ENCODE peak calls at places on chromosome 21, in ten cellular contexts. One of them, this sample, is unnamed.

GRCh38 chr21:27371688-27372331 is 404.9 kb upstream of the ADAMTS5 start:
- DNase-seq in prostate gland: no peak
- DNase-seq in tibial nerve: no peak
- DNase-seq in right lobe of liver: no peak
- DNase-seq in pancreas: no peak
- DNase-seq in kidney: no peak
- DNase-seq in SK-N-SH: no peak
- DNase-seq in HepG2: no peak
- DNase-seq in fibroblast of lung: peak
- DNase-seq in psoas muscle: no peak
- DNase-seq in this sample: no peak

GRCh38 chr21:41953831-41954653 is at the start of gene C2CD2:
- DNase-seq in prostate gland: no peak
- DNase-seq in tibial nerve: no peak
- DNase-seq in right lobe of liver: peak
- DNase-seq in pancreas: peak
- DNase-seq in kidney: peak
- DNase-seq in SK-N-SH: peak
- DNase-seq in HepG2: peak
- DNase-seq in fibroblast of lung: peak
- DNase-seq in psoas muscle: peak
- DNase-seq in this sample: no peak

GRCh38 chr21:31115249-31115648 is 77.0 kb upstream of the KRTAP19-8 start:
- DNase-seq in prostate gland: no peak
- DNase-seq in tibial nerve: no peak
- DNase-seq in right lobe of liver: no peak
- DNase-seq in pancreas: no peak
- DNase-seq in kidney: no peak
- DNase-seq in SK-N-SH: no peak
- DNase-seq in HepG2: no peak
- DNase-seq in fibroblast of lung: no peak
- DNase-seq in psoas muscle: no peak
- DNase-seq in this sample: no peak

GRCh38 chr21:42520628-42521253 is 7.1 kb downstream of the SLC37A1 start:
- DNase-seq in prostate gland: no peak
- DNase-seq in tibial nerve: no peak
- DNase-seq in right lobe of liver: no peak
- DNase-seq in pancreas: no peak
- DNase-seq in kidney: no peak
- DNase-seq in SK-N-SH: peak
- DNase-seq in HepG2: no peak
- DNase-seq in fibroblast of lung: no peak
- DNase-seq in psoas muscle: no peak
- DNase-seq in this sample: peak

GRCh38 chr21:28099296-28099695 is 893.4 kb downstream of the LTN1 start:
- DNase-seq in prostate gland: no peak
- DNase-seq in tibial nerve: no peak
- DNase-seq in right lobe of liver: no peak
- DNase-seq in pancreas: no peak
- DNase-seq in kidney: peak
- DNase-seq in SK-N-SH: no peak
- DNase-seq in HepG2: no peak
- DNase-seq in fibroblast of lung: peak
- DNase-seq in psoas muscle: peak
- DNase-seq in this sample: no peak

GRCh38 chr21:26743524-26743923 is 101.7 kb downstream of the ADAMTS1 start:
- DNase-seq in prostate gland: no peak
- DNase-seq in tibial nerve: no peak
- DNase-seq in right lobe of liver: no peak
- DNase-seq in pancreas: no peak
- DNase-seq in kidney: no peak
- DNase-seq in SK-N-SH: peak
- DNase-seq in HepG2: no peak
- DNase-seq in fibroblast of lung: no peak
- DNase-seq in psoas muscle: no peak
- DNase-seq in this sample: no peak

GRCh38 chr21:27101533-27101932 is 134.6 kb upstream of the ADAMTS5 start:
- DNase-seq in prostate gland: no peak
- DNase-seq in tibial nerve: no peak
- DNase-seq in right lobe of liver: no peak
- DNase-seq in pancreas: no peak
- DNase-seq in kidney: no peak
- DNase-seq in SK-N-SH: no peak
- DNase-seq in HepG2: no peak
- DNase-seq in fibroblast of lung: no peak
- DNase-seq in psoas muscle: no peak
- DNase-seq in this sample: no peak

GRCh38 chr21:16113052-16113715 is 383.4 kb downstream of the USP25 start:
- DNase-seq in prostate gland: no peak
- DNase-seq in tibial nerve: no peak
- DNase-seq in right lobe of liver: no peak
- DNase-seq in pancreas: no peak
- DNase-seq in kidney: no peak
- DNase-seq in SK-N-SH: no peak
- DNase-seq in HepG2: no peak
- DNase-seq in fibroblast of lung: peak
- DNase-seq in psoas muscle: no peak
- DNase-seq in this sample: no peak

GRCh38 chr21:28856588-28857250 is 136.0 kb downstream of the LTN1 start:
- DNase-seq in prostate gland: no peak
- DNase-seq in tibial nerve: no peak
- DNase-seq in right lobe of liver: no peak
- DNase-seq in pancreas: no peak
- DNase-seq in kidney: no peak
- DNase-seq in SK-N-SH: no peak
- DNase-seq in HepG2: peak
- DNase-seq in fibroblast of lung: no peak
- DNase-seq in psoas muscle: no peak
- DNase-seq in this sample: no peak

GRCh38 chr21:43944181-43944633 is 67.9 kb upstream of the TRAPPC10 start:
- DNase-seq in prostate gland: no peak
- DNase-seq in tibial nerve: no peak
- DNase-seq in right lobe of liver: no peak
- DNase-seq in pancreas: no peak
- DNase-seq in kidney: no peak
- DNase-seq in SK-N-SH: no peak
- DNase-seq in HepG2: no peak
- DNase-seq in fibroblast of lung: no peak
- DNase-seq in psoas muscle: no peak
- DNase-seq in this sample: no peak

GRCh38 chr21:39060485-39061099 is 122.7 kb downstream of the PSMG1 start:
- DNase-seq in prostate gland: no peak
- DNase-seq in tibial nerve: no peak
- DNase-seq in right lobe of liver: no peak
- DNase-seq in pancreas: no peak
- DNase-seq in kidney: no peak
- DNase-seq in SK-N-SH: no peak
- DNase-seq in HepG2: no peak
- DNase-seq in fibroblast of lung: no peak
- DNase-seq in psoas muscle: peak
- DNase-seq in this sample: no peak

GRCh38 chr21:27498025-27498424 is 531.1 kb upstream of the ADAMTS5 start:
- DNase-seq in prostate gland: no peak
- DNase-seq in tibial nerve: no peak
- DNase-seq in right lobe of liver: no peak
- DNase-seq in pancreas: no peak
- DNase-seq in kidney: no peak
- DNase-seq in SK-N-SH: no peak
- DNase-seq in HepG2: no peak
- DNase-seq in fibroblast of lung: no peak
- DNase-seq in psoas muscle: no peak
- DNase-seq in this sample: no peak

GRCh38 chr21:41210405-41211040 is 42.6 kb downstream of the BACE2 start:
- DNase-seq in prostate gland: no peak
- DNase-seq in tibial nerve: no peak
- DNase-seq in right lobe of liver: no peak
- DNase-seq in pancreas: no peak
- DNase-seq in kidney: no peak
- DNase-seq in SK-N-SH: no peak
- DNase-seq in HepG2: no peak
- DNase-seq in fibroblast of lung: peak
- DNase-seq in psoas muscle: no peak
- DNase-seq in this sample: no peak

GRCh38 chr21:42580793-42581201 is 67.1 kb downstream of the SLC37A1 start:
- DNase-seq in prostate gland: no peak
- DNase-seq in tibial nerve: no peak
- DNase-seq in right lobe of liver: peak
- DNase-seq in pancreas: no peak
- DNase-seq in kidney: peak
- DNase-seq in SK-N-SH: no peak
- DNase-seq in HepG2: no peak
- DNase-seq in fibroblast of lung: no peak
- DNase-seq in psoas muscle: no peak
- DNase-seq in this sample: peak

GRCh38 chr21:41726970-41727783 is 39.7 kb downstream of the RIPK4 start:
- DNase-seq in prostate gland: peak
- DNase-seq in tibial nerve: peak
- DNase-seq in right lobe of liver: no peak
- DNase-seq in pancreas: peak
- DNase-seq in kidney: peak
- DNase-seq in SK-N-SH: no peak
- DNase-seq in HepG2: peak
- DNase-seq in fibroblast of lung: peak
- DNase-seq in psoas muscle: peak
- DNase-seq in this sample: peak

GRCh38 chr21:42047821-42048613 is 23.1 kb upstream of the UMODL1 start:
- DNase-seq in prostate gland: no peak
- DNase-seq in tibial nerve: peak
- DNase-seq in right lobe of liver: no peak
- DNase-seq in pancreas: peak
- DNase-seq in kidney: peak
- DNase-seq in SK-N-SH: no peak
- DNase-seq in HepG2: no peak
- DNase-seq in fibroblast of lung: peak
- DNase-seq in psoas muscle: peak
- DNase-seq in this sample: peak

GRCh38 chr21:41186763-41187536 is 19.0 kb downstream of the BACE2 start:
- DNase-seq in prostate gland: no peak
- DNase-seq in tibial nerve: no peak
- DNase-seq in right lobe of liver: no peak
- DNase-seq in pancreas: no peak
- DNase-seq in kidney: no peak
- DNase-seq in SK-N-SH: no peak
- DNase-seq in HepG2: no peak
- DNase-seq in fibroblast of lung: no peak
- DNase-seq in psoas muscle: no peak
- DNase-seq in this sample: no peak

GRCh38 chr21:44972301-44972814 is 32.5 kb downstream of the SLX9 start:
- DNase-seq in prostate gland: no peak
- DNase-seq in tibial nerve: no peak
- DNase-seq in right lobe of liver: no peak
- DNase-seq in pancreas: no peak
- DNase-seq in kidney: peak
- DNase-seq in SK-N-SH: no peak
- DNase-seq in HepG2: no peak
- DNase-seq in fibroblast of lung: no peak
- DNase-seq in psoas muscle: no peak
- DNase-seq in this sample: no peak
- TF ChIP-seq CTCF in prostate gland: no peak
- TF ChIP-seq CTCF in tibial nerve: no peak
- TF ChIP-seq CTCF in right lobe of liver: no peak
- TF ChIP-seq CTCF in pancreas: no peak
- TF ChIP-seq CTCF in kidney: no peak
- TF ChIP-seq CTCF in SK-N-SH: no peak
- TF ChIP-seq CTCF in HepG2: peak
- TF ChIP-seq CTCF in fibroblast of lung: no peak
- TF ChIP-seq CTCF in psoas muscle: no peak
- TF ChIP-seq CTCF in this sample: no peak

DNA sequence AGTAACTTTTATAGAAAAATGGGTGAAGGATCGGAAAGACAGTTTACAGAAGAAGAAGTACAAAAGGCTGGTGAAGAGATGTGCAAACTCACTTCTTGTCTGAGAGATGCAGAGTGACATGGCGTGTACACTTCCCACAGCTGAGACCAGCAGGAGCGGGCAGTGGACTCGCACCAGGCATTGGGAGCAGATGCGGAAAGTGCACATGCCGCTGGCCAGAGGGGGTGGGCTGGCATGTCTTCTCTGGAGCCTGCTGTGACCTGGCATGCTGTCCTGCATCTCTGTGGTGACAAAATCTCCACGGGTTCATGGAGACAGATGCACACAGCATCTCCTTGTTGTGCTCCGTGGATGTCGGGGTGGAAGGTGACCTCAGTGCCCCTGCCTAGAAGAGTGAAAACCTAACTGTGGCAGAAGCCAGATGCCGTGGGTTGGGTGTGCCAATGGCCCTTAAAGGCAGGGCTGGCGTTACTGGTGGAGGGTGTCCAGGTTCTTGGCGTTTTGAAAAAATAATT is 128.6 kb upstream of the COL6A1 start:
- DNase-seq in prostate gland: no peak
- DNase-seq in tibial nerve: no peak
- DNase-seq in right lobe of liver: no peak
- DNase-seq in pancreas: no peak
- DNase-seq in kidney: peak
- DNase-seq in SK-N-SH: no peak
- DNase-seq in HepG2: no peak
- DNase-seq in fibroblast of lung: no peak
- DNase-seq in psoas muscle: no peak
- DNase-seq in this sample: peak
- H3K4me3 ChIP-seq in prostate gland: no peak
- H3K4me3 ChIP-seq in tibial nerve: no peak
- H3K4me3 ChIP-seq in right lobe of liver: no peak
- H3K4me3 ChIP-seq in pancreas: no peak
- H3K4me3 ChIP-seq in kidney: no peak
- H3K4me3 ChIP-seq in SK-N-SH: no peak
- H3K4me3 ChIP-seq in HepG2: no peak
- H3K4me3 ChIP-seq in fibroblast of lung: no peak
- H3K4me3 ChIP-seq in psoas muscle: no peak
- H3K4me3 ChIP-seq in this sample: no peak

GRCh38 chr21:35204850-35205564 is 155.9 kb upstream of the RUNX1 start:
- DNase-seq in prostate gland: peak
- DNase-seq in tibial nerve: no peak
- DNase-seq in right lobe of liver: peak
- DNase-seq in pancreas: peak
- DNase-seq in kidney: peak
- DNase-seq in SK-N-SH: no peak
- DNase-seq in HepG2: no peak
- DNase-seq in fibroblast of lung: peak
- DNase-seq in psoas muscle: peak
- DNase-seq in this sample: peak
- H3K27ac ChIP-seq in prostate gland: peak
- H3K27ac ChIP-seq in tibial nerve: peak
- H3K27ac ChIP-seq in right lobe of liver: no peak
- H3K27ac ChIP-seq in pancreas: peak
- H3K27ac ChIP-seq in kidney: no peak
- H3K27ac ChIP-seq in SK-N-SH: no peak
- H3K27ac ChIP-seq in HepG2: no peak
- H3K27ac ChIP-seq in fibroblast of lung: peak
- H3K27ac ChIP-seq in psoas muscle: peak
- H3K27ac ChIP-seq in this sample: peak

DNA sequence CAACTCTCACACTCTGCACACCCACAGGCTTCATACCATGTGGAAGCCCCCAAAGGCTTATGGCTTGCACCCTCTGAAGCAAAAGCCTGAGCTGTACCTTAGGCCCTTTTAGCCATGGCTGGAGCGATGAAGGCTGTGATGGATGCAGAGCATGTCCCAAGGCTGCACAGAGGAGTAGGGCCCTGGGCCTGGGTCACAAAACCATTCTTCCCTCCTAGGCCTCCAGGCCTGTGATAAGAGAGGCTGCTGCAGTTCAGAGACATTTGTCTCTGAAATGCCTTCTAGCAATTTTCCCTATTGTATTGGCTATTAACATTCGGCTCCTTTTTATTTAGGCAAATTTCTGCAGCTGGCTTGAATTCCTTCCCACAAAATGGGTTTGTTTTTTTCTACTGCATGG is 1707.7 kb downstream of the MRPL39 start:
- DNase-seq in prostate gland: no peak
- DNase-seq in tibial nerve: no peak
- DNase-seq in right lobe of liver: no peak
- DNase-seq in pancreas: no peak
- DNase-seq in kidney: no peak
- DNase-seq in SK-N-SH: no peak
- DNase-seq in HepG2: no peak
- DNase-seq in fibroblast of lung: no peak
- DNase-seq in psoas muscle: no peak
- DNase-seq in this sample: no peak
- TF ChIP-seq CTCF in prostate gland: no peak
- TF ChIP-seq CTCF in tibial nerve: no peak
- TF ChIP-seq CTCF in right lobe of liver: no peak
- TF ChIP-seq CTCF in pancreas: no peak
- TF ChIP-seq CTCF in kidney: no peak
- TF ChIP-seq CTCF in SK-N-SH: no peak
- TF ChIP-seq CTCF in HepG2: no peak
- TF ChIP-seq CTCF in fibroblast of lung: no peak
- TF ChIP-seq CTCF in psoas muscle: no peak
- TF ChIP-seq CTCF in this sample: no peak